ENCODE peak calls at places on chromosome 2, in six cellular contexts. M is uterus; V is CD8-positive, alpha-beta T cell; C is GM23338; Z is adrenal gland; L is fibroblast of lung. W is an unnamed sample.

GRCh38 chr2:240588006-240588655 is 1.6 kb downstream of the CAPN10 start:
- DNase-seq in M (no peak), V (no peak), C (no peak), Z (no peak), L (no peak), W (no peak)

GRCh38 chr2:143937563-143938346 is 582.2 kb downstream of the ZEB2 start:
- DNase-seq in M (no peak), V (no peak), C (peak), Z (no peak), L (peak), W (peak)

GRCh38 chr2:159736048-159736447 is 23.7 kb downstream of the MARCHF7 start:
- DNase-seq in M (no peak), V (no peak), C (no peak), Z (no peak), L (no peak), W (no peak)

GRCh38 chr2:119137502-119137901 is 21.0 kb downstream of the C1QL2 start:
- DNase-seq in M (no peak), V (no peak), C (no peak), Z (no peak), L (no peak), W (no peak)

GRCh38 chr2:71711470-71711857 is 258.1 kb downstream of the DYSF start:
- DNase-seq in M (no peak), V (no peak), C (no peak), Z (no peak), L (peak), W (no peak)

GRCh38 chr2:70101174-70101573 is 13.9 kb downstream of the PCBP1 start:
- DNase-seq in M (no peak), V (no peak), C (no peak), Z (no peak), L (no peak), W (no peak)

GRCh38 chr2:49289711-49290110 is 135.4 kb upstream of the FSHR start:
- DNase-seq in M (no peak), V (no peak), C (no peak), Z (no peak), L (no peak), W (no peak)

GRCh38 chr2:226835796-226836547 is at the start of gene RHBDD1:
- DNase-seq in M (peak), V (peak), C (peak), Z (peak), L (peak), W (peak)

GRCh38 chr2:59899692-59900091 is 653.8 kb downstream of the BCL11A start:
- DNase-seq in M (no peak), V (no peak), C (no peak), Z (no peak), L (no peak), W (no peak)

GRCh38 chr2:167733750-167734149 is 513.6 kb downstream of the STK39 start:
- DNase-seq in M (no peak), V (no peak), C (no peak), Z (peak), L (peak), W (no peak)

GRCh38 chr2:26648516-26648915 is 7.3 kb upstream of the CIB4 start:
- DNase-seq in M (no peak), V (no peak), C (no peak), Z (peak), L (no peak), W (no peak)

DNA sequence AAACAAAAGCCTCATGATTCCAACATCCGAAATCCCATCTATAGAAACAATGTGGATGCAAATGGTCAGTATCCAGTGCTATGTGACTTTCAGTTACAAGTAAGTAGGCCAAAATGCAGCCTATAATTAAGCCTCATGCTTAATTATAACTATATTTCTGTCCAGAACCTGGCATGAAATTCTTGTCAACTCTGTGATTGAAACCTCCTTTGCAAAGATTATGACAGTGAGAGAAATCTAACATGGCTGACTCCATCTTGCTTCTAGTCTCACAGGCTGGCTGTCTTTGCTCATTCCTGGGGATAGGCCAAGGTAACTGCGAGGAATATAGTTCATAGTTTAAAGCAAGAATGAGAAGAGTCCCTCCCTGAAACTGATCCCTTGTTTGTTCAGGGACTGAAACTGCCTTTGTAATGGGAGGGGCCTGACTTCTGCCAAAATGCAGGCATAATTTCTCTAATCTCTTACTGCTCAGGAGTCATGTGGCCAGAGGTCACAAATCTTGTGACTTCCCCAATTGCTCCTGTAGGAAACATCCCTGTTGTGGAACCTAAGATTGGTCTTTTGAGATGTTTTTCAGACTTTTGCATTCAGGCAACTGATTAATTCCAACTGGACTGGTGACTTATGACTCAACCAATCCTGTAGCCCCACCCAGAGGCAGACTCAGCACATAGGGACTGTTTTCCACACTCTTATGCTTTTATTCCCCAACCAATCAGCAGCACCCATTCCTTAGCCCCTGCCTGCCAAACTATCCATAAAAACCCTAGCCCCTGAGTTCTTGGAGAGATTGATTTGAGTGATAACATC is 84.5 kb upstream of the TLK1 start:
- DNase-seq in M (no peak), V (no peak), C (peak), Z (no peak), L (peak), W (no peak)
- H3K27ac ChIP-seq in M (no peak), V (no peak), C (no peak), Z (no peak), L (no peak), W (no peak)

DNA sequence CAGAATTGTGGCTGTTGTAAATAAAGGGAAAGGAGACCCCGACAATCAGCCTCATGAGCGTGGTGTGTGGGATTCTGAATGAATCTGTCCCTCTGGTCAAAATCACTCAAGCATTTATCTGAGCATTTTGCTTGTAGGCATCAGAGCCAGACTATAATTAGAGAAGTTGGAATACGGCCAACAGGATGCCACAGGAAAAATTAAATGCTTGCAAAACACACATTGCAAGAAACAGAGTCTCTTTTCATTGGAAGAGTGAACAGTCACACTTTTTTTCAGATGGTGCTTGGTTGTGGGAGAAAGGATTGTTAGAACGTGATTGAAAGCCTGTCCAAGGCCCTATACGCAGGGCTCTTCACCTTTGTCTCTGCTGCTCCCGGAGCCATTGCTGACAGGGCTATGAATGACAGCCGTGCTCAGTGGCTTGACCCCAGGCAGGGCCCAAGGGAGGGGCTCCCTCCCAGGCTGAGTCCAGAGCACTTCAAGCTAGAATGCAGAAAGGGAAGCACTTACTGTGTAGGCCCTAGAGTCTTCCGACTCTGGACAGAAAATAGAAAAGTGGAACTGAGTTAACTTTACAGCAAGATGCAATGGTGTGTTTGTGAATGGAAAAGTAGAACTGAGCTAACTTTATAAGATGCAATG is 59.8 kb downstream of the SNTG2 start:
- DNase-seq in M (no peak), V (no peak), C (no peak), Z (no peak), L (no peak), W (no peak)
- H3K27ac ChIP-seq in M (no peak), V (no peak), C (no peak), Z (no peak), L (no peak), W (no peak)

DNA sequence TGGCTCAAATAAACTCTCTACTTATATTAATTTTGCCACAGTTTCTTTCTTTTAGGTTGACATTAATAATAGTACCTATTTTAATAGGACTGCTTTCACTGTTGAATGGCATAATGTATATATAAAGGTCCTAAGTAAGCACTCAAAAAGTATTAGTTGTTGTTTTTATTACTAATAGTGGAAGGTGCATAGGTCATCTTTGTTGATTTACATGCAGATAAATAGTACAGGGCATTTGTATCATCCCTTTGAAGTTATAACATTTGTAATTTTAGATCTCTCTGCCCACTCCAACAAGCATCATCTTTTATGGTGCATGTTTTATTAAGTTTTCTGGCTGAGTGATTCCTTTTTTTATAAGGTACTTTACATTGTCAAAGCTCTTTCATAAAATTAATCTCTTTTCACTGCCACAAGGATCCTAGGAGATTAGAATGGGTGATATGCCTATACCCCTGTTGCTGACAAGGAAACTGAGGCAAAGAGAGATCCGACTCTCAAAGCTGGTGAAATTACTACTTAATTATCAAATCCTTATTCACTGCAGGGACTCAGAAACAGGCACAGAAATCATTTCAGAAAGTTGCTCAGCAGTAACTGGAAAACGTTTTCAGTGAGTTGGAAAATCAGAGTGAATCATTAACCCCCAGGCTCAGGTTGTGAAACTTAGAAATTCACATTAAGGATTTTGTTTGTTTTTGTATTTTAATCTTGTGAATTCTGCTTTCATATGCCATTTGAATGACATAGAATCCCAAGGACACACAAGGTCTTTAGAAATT is 299.7 kb downstream of the AGPS start:
- DNase-seq in M (no peak), V (no peak), C (no peak), Z (no peak), L (no peak), W (no peak)
- H3K27ac ChIP-seq in M (peak), V (no peak), C (no peak), Z (no peak), L (no peak), W (no peak)

DNA sequence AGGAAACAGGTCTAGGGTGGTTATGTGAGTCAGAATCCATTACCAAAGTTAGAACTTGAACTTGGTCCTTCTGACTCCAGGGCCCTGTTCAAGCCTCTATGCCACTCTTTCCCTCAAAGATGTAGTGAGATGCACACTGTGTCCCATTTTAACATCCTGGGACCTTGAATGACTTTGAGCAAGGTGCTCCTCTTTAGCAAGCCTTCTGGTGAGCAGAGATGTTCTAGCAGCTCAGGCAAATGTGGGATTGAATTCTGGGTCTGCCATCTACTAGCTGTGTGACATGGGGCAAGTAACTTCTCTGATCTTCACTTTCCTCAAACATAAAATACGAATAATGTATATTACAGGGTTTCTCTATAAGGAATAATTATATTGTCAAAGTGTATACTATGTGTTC is 294.0 kb upstream of the CXCR4 start:
- DNase-seq in M (no peak), V (no peak), C (no peak), Z (no peak), L (no peak), W (no peak)
- H3K27ac ChIP-seq in M (no peak), V (no peak), C (no peak), Z (no peak), L (no peak), W (no peak)

DNA sequence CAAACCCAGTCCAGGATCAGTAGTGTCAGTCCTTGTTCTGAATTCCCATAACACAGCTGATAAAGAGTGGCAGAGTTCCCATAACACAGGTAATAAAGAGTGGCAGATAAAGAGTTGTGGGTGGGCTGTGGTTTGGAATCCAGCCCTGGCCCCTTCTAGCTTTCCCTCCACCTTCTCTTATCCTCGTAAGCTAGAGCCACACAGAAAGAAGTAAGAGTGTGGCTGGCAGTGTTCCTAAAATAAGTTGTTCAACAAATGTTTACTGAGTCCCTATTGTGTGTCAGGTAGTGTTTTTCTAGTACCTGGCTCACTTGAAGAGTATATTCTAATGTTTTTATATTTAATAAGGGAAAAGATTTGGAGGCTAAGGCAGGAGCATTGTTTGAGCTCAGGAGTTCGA is 65.0 kb upstream of the BCL2L11 start:
- DNase-seq in M (no peak), V (no peak), C (no peak), Z (no peak), L (no peak), W (no peak)
- H3K27ac ChIP-seq in M (no peak), V (no peak), C (no peak), Z (no peak), L (no peak), W (no peak)

GRCh38 chr2:219207254-219207883 is 787 bp downstream of the ZFAND2B start:
- DNase-seq in M (no peak), V (no peak), C (no peak), Z (no peak), L (no peak), W (no peak)
- H3K27ac ChIP-seq in M (peak), V (peak), C (no peak), Z (peak), L (peak), W (peak)

DNA sequence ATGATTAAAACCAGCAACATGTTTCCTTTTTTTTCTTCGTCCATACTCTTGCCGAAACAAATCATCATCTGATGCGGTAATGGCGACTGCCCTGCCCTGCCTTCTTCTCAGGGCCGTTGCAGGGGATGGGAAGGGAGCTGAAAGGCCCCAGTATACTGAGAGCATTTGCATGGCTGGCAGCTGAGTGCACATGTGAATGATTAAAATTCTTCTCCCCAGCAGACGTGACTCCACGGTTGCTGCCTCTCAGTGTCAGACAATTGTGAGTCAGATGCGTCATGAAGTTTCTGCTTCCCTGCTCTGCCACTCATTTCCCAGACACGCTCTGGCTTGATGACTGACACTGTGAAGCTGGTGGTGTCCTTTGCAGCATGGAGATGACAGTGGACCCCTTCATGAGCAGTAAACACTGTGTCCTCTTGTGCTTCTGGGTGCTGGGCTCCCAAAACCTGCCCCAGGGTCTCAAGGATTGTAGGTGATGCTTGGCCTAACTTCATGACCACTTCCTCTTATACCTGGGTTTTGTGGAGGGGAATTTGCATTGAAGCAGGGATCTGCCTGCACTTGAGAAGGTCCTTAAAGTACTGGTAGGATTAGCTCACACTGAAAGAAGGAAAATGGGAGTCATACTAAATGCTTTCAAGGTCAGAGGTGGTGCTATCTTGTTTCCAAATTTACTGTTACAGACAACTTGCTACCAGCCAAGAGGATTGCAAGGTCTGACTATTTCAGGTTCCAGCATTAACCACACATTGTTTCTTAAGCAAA is 222.5 kb upstream of the COPS8 start:
- DNase-seq in M (no peak), V (no peak), C (no peak), Z (no peak), L (peak), W (no peak)
- H3K27ac ChIP-seq in M (no peak), V (no peak), C (no peak), Z (no peak), L (peak), W (no peak)

DNA sequence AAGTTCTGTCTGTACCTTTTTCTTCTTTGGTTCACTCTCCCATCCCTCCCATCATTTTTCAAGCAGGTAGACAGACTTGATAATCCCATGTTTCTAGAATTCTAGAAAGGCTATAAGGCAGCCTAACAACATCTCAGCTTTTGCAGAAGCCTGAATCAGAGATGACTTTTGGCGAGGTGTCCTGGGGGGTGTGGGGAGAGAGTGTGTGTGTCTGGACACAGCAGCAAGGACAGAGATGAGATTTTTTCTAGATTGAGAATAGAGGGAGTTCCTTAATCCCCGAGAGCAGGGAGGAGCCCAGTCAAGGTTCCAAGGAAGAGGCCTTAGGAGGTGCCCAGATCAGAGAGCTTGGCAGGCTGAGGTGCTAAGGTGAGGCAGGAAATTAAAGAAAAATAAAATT is 22.0 kb upstream of the LAPTM4A start:
- DNase-seq in M (no peak), V (no peak), C (no peak), Z (no peak), L (no peak), W (no peak)
- H3K27ac ChIP-seq in M (peak), V (no peak), C (no peak), Z (peak), L (no peak), W (no peak)